ENCODE peak calls at places on chromosomes 3 and 15, in six cellular contexts. One of them, this sample, is unnamed.
A peak's percentile ranks its signal among the peaks of the same experiment; 100 is the strongest.

GRCh38 chr15:49044761-49045571 is 1.3 kb downstream of the SECISBP2L start:
- DNase-seq in neuronal stem cell: no peak
- DNase-seq in H1: no peak
- DNase-seq in mesenchymal stem cell: no peak
- DNase-seq in H9: no peak
- DNase-seq in trophoblast cell: no peak
- DNase-seq in this sample: peak; percentile 1

GRCh38 chr3:11305509-11305908 is 33.3 kb downstream of the ATG7 start:
- DNase-seq in neuronal stem cell: no peak
- DNase-seq in H1: no peak
- DNase-seq in mesenchymal stem cell: no peak
- DNase-seq in H9: no peak
- DNase-seq in trophoblast cell: no peak
- DNase-seq in this sample: peak; percentile 29

GRCh38 chr3:58013099-58013498 is 4.9 kb downstream of the FLNB start:
- DNase-seq in neuronal stem cell: no peak
- DNase-seq in H1: no peak
- DNase-seq in mesenchymal stem cell: peak; percentile 47
- DNase-seq in H9: no peak
- DNase-seq in trophoblast cell: no peak
- DNase-seq in this sample: no peak

GRCh38 chr3:58722526-58722925 is 56.0 kb upstream of the FAM3D start:
- DNase-seq in neuronal stem cell: no peak
- DNase-seq in H1: no peak
- DNase-seq in mesenchymal stem cell: no peak
- DNase-seq in H9: no peak
- DNase-seq in trophoblast cell: no peak
- DNase-seq in this sample: peak; percentile 1

GRCh38 chr3:133899309-133899708 is 3.6 kb upstream of the RAB6B start:
- DNase-seq in neuronal stem cell: no peak
- DNase-seq in H1: no peak
- DNase-seq in mesenchymal stem cell: no peak
- DNase-seq in H9: no peak
- DNase-seq in trophoblast cell: no peak
- DNase-seq in this sample: no peak

GRCh38 chr3:53140575-53141467 is 10.6 kb upstream of the RFT1 start:
- DNase-seq in neuronal stem cell: no peak
- DNase-seq in H1: no peak
- DNase-seq in mesenchymal stem cell: peak; percentile 52
- DNase-seq in H9: no peak
- DNase-seq in trophoblast cell: peak; percentile 22
- DNase-seq in this sample: peak; percentile 81

GRCh38 chr15:59999064-59999377 is 5.1 kb upstream of the FOXB1 start:
- DNase-seq in neuronal stem cell: no peak
- DNase-seq in H1: peak; percentile 60
- DNase-seq in mesenchymal stem cell: no peak
- DNase-seq in H9: peak; percentile 67
- DNase-seq in trophoblast cell: no peak
- DNase-seq in this sample: no peak

GRCh38 chr15:44385344-44385942 is 42.0 kb upstream of the CTDSPL2 start:
- DNase-seq in neuronal stem cell: no peak
- DNase-seq in H1: no peak
- DNase-seq in mesenchymal stem cell: no peak
- DNase-seq in H9: no peak
- DNase-seq in trophoblast cell: no peak
- DNase-seq in this sample: no peak

GRCh38 chr3:127535901-127536817 is 54.4 kb downstream of the TPRA1 start:
- DNase-seq in neuronal stem cell: no peak
- DNase-seq in H1: no peak
- DNase-seq in mesenchymal stem cell: no peak
- DNase-seq in H9: no peak
- DNase-seq in trophoblast cell: no peak
- DNase-seq in this sample: no peak

GRCh38 chr3:184459355-184459754 is 79.5 kb downstream of the CHRD start:
- DNase-seq in neuronal stem cell: no peak
- DNase-seq in H1: no peak
- DNase-seq in mesenchymal stem cell: peak; percentile 66
- DNase-seq in H9: no peak
- DNase-seq in trophoblast cell: no peak
- DNase-seq in this sample: peak; percentile 84

DNA sequence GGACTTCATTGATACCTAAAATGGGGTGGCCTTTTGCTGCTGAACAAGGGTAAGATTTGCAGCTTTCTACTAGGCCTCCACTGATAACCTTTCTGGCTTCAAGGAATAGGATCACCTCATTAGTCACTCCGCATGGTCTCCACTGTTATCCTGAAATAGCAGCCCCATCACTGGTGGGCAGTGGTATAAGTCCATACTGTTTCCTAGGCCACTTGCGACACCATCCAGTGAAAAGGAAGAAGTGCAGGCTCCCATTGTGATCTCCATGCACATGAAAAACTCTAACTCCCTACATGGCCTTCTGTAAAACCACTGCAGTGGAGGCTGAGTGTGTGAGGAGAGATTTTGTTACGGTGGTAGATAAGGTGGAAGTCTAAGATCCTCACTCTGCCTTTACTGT is 1455.9 kb downstream of the SI start:
- DNase-seq in neuronal stem cell: peak; percentile 49
- DNase-seq in H1: peak; percentile 48
- DNase-seq in mesenchymal stem cell: peak; percentile 57
- DNase-seq in H9: peak; percentile 73
- DNase-seq in trophoblast cell: no peak
- DNase-seq in this sample: no peak
- H4K91ac ChIP-seq in neuronal stem cell: no peak overlapping the region
- H4K91ac ChIP-seq in H1: no peak overlapping the region
- H4K91ac ChIP-seq in mesenchymal stem cell: no peak overlapping the region
- H4K91ac ChIP-seq in H9: no peak overlapping the region
- H4K91ac ChIP-seq in trophoblast cell: no peak overlapping the region
- H4K91ac ChIP-seq in this sample: no peak overlapping the region

GRCh38 chr15:81304226-81304625 is 19.7 kb downstream of the STARD5 start:
- DNase-seq in neuronal stem cell: no peak
- DNase-seq in H1: no peak
- DNase-seq in mesenchymal stem cell: peak; percentile 82
- DNase-seq in H9: no peak
- DNase-seq in trophoblast cell: peak; percentile 79
- DNase-seq in this sample: peak; percentile 80
- H4K91ac ChIP-seq in neuronal stem cell: no peak overlapping the region
- H4K91ac ChIP-seq in H1: peak overlapping the region; percentile 63
- H4K91ac ChIP-seq in mesenchymal stem cell: no peak overlapping the region
- H4K91ac ChIP-seq in H9: no peak overlapping the region
- H4K91ac ChIP-seq in trophoblast cell: no peak overlapping the region
- H4K91ac ChIP-seq in this sample: no peak overlapping the region

GRCh38 chr3:106025151-106025722 is 156.4 kb upstream of the CBLB start:
- DNase-seq in neuronal stem cell: no peak
- DNase-seq in H1: no peak
- DNase-seq in mesenchymal stem cell: peak; percentile 22
- DNase-seq in H9: no peak
- DNase-seq in trophoblast cell: no peak
- DNase-seq in this sample: peak; percentile 23
- H4K91ac ChIP-seq in neuronal stem cell: no peak overlapping the region
- H4K91ac ChIP-seq in H1: peak overlapping the region; percentile 30
- H4K91ac ChIP-seq in mesenchymal stem cell: peak overlapping the region; percentile 43
- H4K91ac ChIP-seq in H9: no peak overlapping the region
- H4K91ac ChIP-seq in trophoblast cell: no peak overlapping the region
- H4K91ac ChIP-seq in this sample: peak overlapping the region; percentile 34

GRCh38 chr15:67105991-67106763 is 40.8 kb downstream of the SMAD3 start:
- DNase-seq in neuronal stem cell: no peak
- DNase-seq in H1: no peak
- DNase-seq in mesenchymal stem cell: no peak
- DNase-seq in H9: no peak
- DNase-seq in trophoblast cell: no peak
- DNase-seq in this sample: no peak
- H4K91ac ChIP-seq in neuronal stem cell: no peak overlapping the region
- H4K91ac ChIP-seq in H1: no peak overlapping the region
- H4K91ac ChIP-seq in mesenchymal stem cell: peak overlapping the region; percentile 98
- H4K91ac ChIP-seq in H9: no peak overlapping the region
- H4K91ac ChIP-seq in trophoblast cell: peak overlapping the region; percentile 77
- H4K91ac ChIP-seq in this sample: peak overlapping the region; percentile 99

GRCh38 chr15:69290346-69291164 is 8.2 kb upstream of the PAQR5 start:
- DNase-seq in neuronal stem cell: no peak
- DNase-seq in H1: no peak
- DNase-seq in mesenchymal stem cell: no peak
- DNase-seq in H9: no peak
- DNase-seq in trophoblast cell: no peak
- DNase-seq in this sample: no peak

GRCh38 chr15:69282128-69282743 is 16.5 kb upstream of the PAQR5 start:
- DNase-seq in neuronal stem cell: no peak
- DNase-seq in H1: peak; percentile 27
- DNase-seq in mesenchymal stem cell: no peak
- DNase-seq in H9: no peak
- DNase-seq in trophoblast cell: no peak
- DNase-seq in this sample: no peak

GRCh38 chr15:69288531-69289311 is 10.0 kb upstream of the PAQR5 start:
- DNase-seq in neuronal stem cell: no peak
- DNase-seq in H1: no peak
- DNase-seq in mesenchymal stem cell: no peak
- DNase-seq in H9: no peak
- DNase-seq in trophoblast cell: no peak
- DNase-seq in this sample: no peak

GRCh38 chr15:69289312-69290146 is 9.2 kb upstream of the PAQR5 start:
- DNase-seq in neuronal stem cell: no peak
- DNase-seq in H1: no peak
- DNase-seq in mesenchymal stem cell: peak; percentile 65
- DNase-seq in H9: no peak
- DNase-seq in trophoblast cell: no peak
- DNase-seq in this sample: peak; percentile 23

GRCh38 chr15:69285834-69286233 is 12.9 kb upstream of the PAQR5 start:
- DNase-seq in neuronal stem cell: no peak
- DNase-seq in H1: peak; percentile 37
- DNase-seq in mesenchymal stem cell: no peak
- DNase-seq in H9: no peak
- DNase-seq in trophoblast cell: no peak
- DNase-seq in this sample: no peak
- H4K91ac ChIP-seq in neuronal stem cell: no peak overlapping the region
- H4K91ac ChIP-seq in H1: no peak overlapping the region
- H4K91ac ChIP-seq in mesenchymal stem cell: no peak overlapping the region
- H4K91ac ChIP-seq in H9: no peak overlapping the region
- H4K91ac ChIP-seq in trophoblast cell: no peak overlapping the region
- H4K91ac ChIP-seq in this sample: no peak overlapping the region

GRCh38 chr3:55159016-55159415 is 231.2 kb upstream of the LRTM1 start:
- DNase-seq in neuronal stem cell: no peak
- DNase-seq in H1: no peak
- DNase-seq in mesenchymal stem cell: peak; percentile 38
- DNase-seq in H9: no peak
- DNase-seq in trophoblast cell: no peak
- DNase-seq in this sample: no peak

GRCh38 chr3:55156851-55157650 is 229.2 kb upstream of the LRTM1 start:
- DNase-seq in neuronal stem cell: no peak
- DNase-seq in H1: no peak
- DNase-seq in mesenchymal stem cell: peak; percentile 76
- DNase-seq in H9: no peak
- DNase-seq in trophoblast cell: no peak
- DNase-seq in this sample: no peak

GRCh38 chr3:55159711-55160110 is 231.9 kb upstream of the LRTM1 start:
- DNase-seq in neuronal stem cell: no peak
- DNase-seq in H1: no peak
- DNase-seq in mesenchymal stem cell: no peak
- DNase-seq in H9: no peak
- DNase-seq in trophoblast cell: no peak
- DNase-seq in this sample: no peak

GRCh38 chr3:55158345-55158744 is 230.5 kb upstream of the LRTM1 start:
- DNase-seq in neuronal stem cell: no peak
- DNase-seq in H1: no peak
- DNase-seq in mesenchymal stem cell: peak; percentile 59
- DNase-seq in H9: no peak
- DNase-seq in trophoblast cell: no peak
- DNase-seq in this sample: no peak

DNA sequence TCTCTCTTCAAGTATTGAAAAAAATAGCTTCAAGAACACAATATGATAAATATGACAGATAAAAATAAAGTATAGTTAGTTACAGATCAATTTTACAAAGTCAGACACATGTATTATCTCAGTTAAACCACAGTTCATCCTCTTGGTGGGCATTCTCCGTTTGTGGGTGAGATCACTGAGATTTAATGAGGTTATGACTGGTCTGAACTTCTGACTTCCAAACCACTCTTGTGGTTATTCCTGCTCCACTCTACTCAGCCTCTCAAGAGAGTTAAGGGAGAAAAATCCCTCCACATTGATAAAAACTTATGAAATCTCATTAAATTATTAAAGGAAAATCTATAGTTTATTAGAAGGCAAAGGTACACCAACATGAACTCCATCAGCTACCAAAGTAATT is 229.9 kb upstream of the LRTM1 start:
- DNase-seq in neuronal stem cell: no peak
- DNase-seq in H1: no peak
- DNase-seq in mesenchymal stem cell: peak; percentile 73
- DNase-seq in H9: no peak
- DNase-seq in trophoblast cell: no peak
- DNase-seq in this sample: peak; percentile 47
- H4K91ac ChIP-seq in neuronal stem cell: no peak overlapping the region
- H4K91ac ChIP-seq in H1: no peak overlapping the region
- H4K91ac ChIP-seq in mesenchymal stem cell: no peak overlapping the region
- H4K91ac ChIP-seq in H9: no peak overlapping the region
- H4K91ac ChIP-seq in trophoblast cell: no peak overlapping the region
- H4K91ac ChIP-seq in this sample: peak overlapping the region; percentile 2